ENCODE peak calls at places on chromosomes 16 and 17, in ten cellular contexts. One of them, this sample, is unnamed.

GRCh38 chr17:79574108-79574507 is 36.7 kb downstream of the RBFOX3 start:
- DNase-seq in NCI-H2171: no peak
- DNase-seq in neural progenitor cell: no peak
- DNase-seq in AG08395: no peak
- DNase-seq in activated T-cell treated with anti-CD3 and anti-CD28 coated beads, Interleukin-2, amount 50 U/mL, for 72 hours: no peak
- DNase-seq in activated CD4-positive, alpha-beta T cell treated with anti-CD3 and anti-CD28 coated beads for 4 hours: no peak
- DNase-seq in GM04503: no peak
- DNase-seq in activated naive CD8-positive, alpha-beta T cell treated with anti-CD3 and anti-CD28 coated beads for 36 hours: no peak
- DNase-seq in left cardiac atrium: no peak
- DNase-seq in NCI-H1436: no peak
- DNase-seq in this sample: no peak

GRCh38 chr17:47733414-47734288 is 615 bp downstream of the TBX21 start:
- DNase-seq in NCI-H2171: peak
- DNase-seq in neural progenitor cell: peak
- DNase-seq in AG08395: no peak
- DNase-seq in activated T-cell treated with anti-CD3 and anti-CD28 coated beads, Interleukin-2, amount 50 U/mL, for 72 hours: no peak
- DNase-seq in activated CD4-positive, alpha-beta T cell treated with anti-CD3 and anti-CD28 coated beads for 4 hours: no peak
- DNase-seq in GM04503: no peak
- DNase-seq in activated naive CD8-positive, alpha-beta T cell treated with anti-CD3 and anti-CD28 coated beads for 36 hours: no peak
- DNase-seq in left cardiac atrium: no peak
- DNase-seq in NCI-H1436: no peak
- DNase-seq in this sample: no peak

GRCh38 chr17:42519546-42520444 is 16.2 kb upstream of the NAGLU start:
- DNase-seq in NCI-H2171: no peak
- DNase-seq in neural progenitor cell: peak
- DNase-seq in AG08395: peak
- DNase-seq in activated T-cell treated with anti-CD3 and anti-CD28 coated beads, Interleukin-2, amount 50 U/mL, for 72 hours: no peak
- DNase-seq in activated CD4-positive, alpha-beta T cell treated with anti-CD3 and anti-CD28 coated beads for 4 hours: no peak
- DNase-seq in GM04503: peak
- DNase-seq in activated naive CD8-positive, alpha-beta T cell treated with anti-CD3 and anti-CD28 coated beads for 36 hours: no peak
- DNase-seq in left cardiac atrium: peak
- DNase-seq in NCI-H1436: no peak
- DNase-seq in this sample: no peak

GRCh38 chr17:76246080-76247066 is 6.1 kb upstream of the RNF157 start:
- DNase-seq in NCI-H2171: no peak
- DNase-seq in neural progenitor cell: no peak
- DNase-seq in AG08395: no peak
- DNase-seq in activated T-cell treated with anti-CD3 and anti-CD28 coated beads, Interleukin-2, amount 50 U/mL, for 72 hours: peak
- DNase-seq in activated CD4-positive, alpha-beta T cell treated with anti-CD3 and anti-CD28 coated beads for 4 hours: peak
- DNase-seq in GM04503: no peak
- DNase-seq in activated naive CD8-positive, alpha-beta T cell treated with anti-CD3 and anti-CD28 coated beads for 36 hours: peak
- DNase-seq in left cardiac atrium: no peak
- DNase-seq in NCI-H1436: no peak
- DNase-seq in this sample: no peak

GRCh38 chr17:29243792-29244191 is 2.9 kb upstream of the CRYBA1 start:
- DNase-seq in NCI-H2171: no peak
- DNase-seq in neural progenitor cell: peak
- DNase-seq in AG08395: no peak
- DNase-seq in activated T-cell treated with anti-CD3 and anti-CD28 coated beads, Interleukin-2, amount 50 U/mL, for 72 hours: no peak
- DNase-seq in activated CD4-positive, alpha-beta T cell treated with anti-CD3 and anti-CD28 coated beads for 4 hours: no peak
- DNase-seq in GM04503: no peak
- DNase-seq in activated naive CD8-positive, alpha-beta T cell treated with anti-CD3 and anti-CD28 coated beads for 36 hours: no peak
- DNase-seq in left cardiac atrium: no peak
- DNase-seq in NCI-H1436: no peak
- DNase-seq in this sample: no peak

GRCh38 chr16:4298761-4299522 is 16.9 kb upstream of the GLIS2 start:
- DNase-seq in NCI-H2171: peak
- DNase-seq in neural progenitor cell: peak
- DNase-seq in AG08395: peak
- DNase-seq in activated T-cell treated with anti-CD3 and anti-CD28 coated beads, Interleukin-2, amount 50 U/mL, for 72 hours: no peak
- DNase-seq in activated CD4-positive, alpha-beta T cell treated with anti-CD3 and anti-CD28 coated beads for 4 hours: no peak
- DNase-seq in GM04503: peak
- DNase-seq in activated naive CD8-positive, alpha-beta T cell treated with anti-CD3 and anti-CD28 coated beads for 36 hours: no peak
- DNase-seq in left cardiac atrium: peak
- DNase-seq in NCI-H1436: no peak
- DNase-seq in this sample: no peak

GRCh38 chr16:2520784-2521577 is 810 bp downstream of the AMDHD2 start:
- DNase-seq in NCI-H2171: no peak
- DNase-seq in neural progenitor cell: peak
- DNase-seq in AG08395: no peak
- DNase-seq in activated T-cell treated with anti-CD3 and anti-CD28 coated beads, Interleukin-2, amount 50 U/mL, for 72 hours: peak
- DNase-seq in activated CD4-positive, alpha-beta T cell treated with anti-CD3 and anti-CD28 coated beads for 4 hours: peak
- DNase-seq in GM04503: no peak
- DNase-seq in activated naive CD8-positive, alpha-beta T cell treated with anti-CD3 and anti-CD28 coated beads for 36 hours: peak
- DNase-seq in left cardiac atrium: peak
- DNase-seq in NCI-H1436: no peak
- DNase-seq in this sample: no peak

GRCh38 chr17:73650147-73650546 is 5.9 kb upstream of the SDK2 start:
- DNase-seq in NCI-H2171: no peak
- DNase-seq in neural progenitor cell: peak
- DNase-seq in AG08395: no peak
- DNase-seq in activated T-cell treated with anti-CD3 and anti-CD28 coated beads, Interleukin-2, amount 50 U/mL, for 72 hours: no peak
- DNase-seq in activated CD4-positive, alpha-beta T cell treated with anti-CD3 and anti-CD28 coated beads for 4 hours: no peak
- DNase-seq in GM04503: no peak
- DNase-seq in activated naive CD8-positive, alpha-beta T cell treated with anti-CD3 and anti-CD28 coated beads for 36 hours: no peak
- DNase-seq in left cardiac atrium: no peak
- DNase-seq in NCI-H1436: peak
- DNase-seq in this sample: no peak

GRCh38 chr16:52929478-52929877 is 123.2 kb downstream of the CHD9NB start:
- DNase-seq in NCI-H2171: no peak
- DNase-seq in neural progenitor cell: no peak
- DNase-seq in AG08395: no peak
- DNase-seq in activated T-cell treated with anti-CD3 and anti-CD28 coated beads, Interleukin-2, amount 50 U/mL, for 72 hours: no peak
- DNase-seq in activated CD4-positive, alpha-beta T cell treated with anti-CD3 and anti-CD28 coated beads for 4 hours: no peak
- DNase-seq in GM04503: no peak
- DNase-seq in activated naive CD8-positive, alpha-beta T cell treated with anti-CD3 and anti-CD28 coated beads for 36 hours: no peak
- DNase-seq in left cardiac atrium: no peak
- DNase-seq in NCI-H1436: peak
- DNase-seq in this sample: no peak

GRCh38 chr17:27485125-27485524 is 28.9 kb downstream of the KSR1 start:
- DNase-seq in NCI-H2171: no peak
- DNase-seq in neural progenitor cell: no peak
- DNase-seq in AG08395: no peak
- DNase-seq in activated T-cell treated with anti-CD3 and anti-CD28 coated beads, Interleukin-2, amount 50 U/mL, for 72 hours: no peak
- DNase-seq in activated CD4-positive, alpha-beta T cell treated with anti-CD3 and anti-CD28 coated beads for 4 hours: no peak
- DNase-seq in GM04503: no peak
- DNase-seq in activated naive CD8-positive, alpha-beta T cell treated with anti-CD3 and anti-CD28 coated beads for 36 hours: no peak
- DNase-seq in left cardiac atrium: no peak
- DNase-seq in NCI-H1436: no peak
- DNase-seq in this sample: no peak

GRCh38 chr17:81331527-81332043 is 36.5 kb upstream of the SLC38A10 start:
- DNase-seq in NCI-H2171: no peak
- DNase-seq in neural progenitor cell: peak
- DNase-seq in AG08395: no peak
- DNase-seq in activated T-cell treated with anti-CD3 and anti-CD28 coated beads, Interleukin-2, amount 50 U/mL, for 72 hours: no peak
- DNase-seq in activated CD4-positive, alpha-beta T cell treated with anti-CD3 and anti-CD28 coated beads for 4 hours: no peak
- DNase-seq in GM04503: no peak
- DNase-seq in activated naive CD8-positive, alpha-beta T cell treated with anti-CD3 and anti-CD28 coated beads for 36 hours: no peak
- DNase-seq in left cardiac atrium: no peak
- DNase-seq in NCI-H1436: no peak
- DNase-seq in this sample: no peak

GRCh38 chr16:88424536-88425230 is 28.4 kb upstream of the ZFPM1 start:
- DNase-seq in NCI-H2171: no peak
- DNase-seq in neural progenitor cell: no peak
- DNase-seq in AG08395: no peak
- DNase-seq in activated T-cell treated with anti-CD3 and anti-CD28 coated beads, Interleukin-2, amount 50 U/mL, for 72 hours: no peak
- DNase-seq in activated CD4-positive, alpha-beta T cell treated with anti-CD3 and anti-CD28 coated beads for 4 hours: no peak
- DNase-seq in GM04503: no peak
- DNase-seq in activated naive CD8-positive, alpha-beta T cell treated with anti-CD3 and anti-CD28 coated beads for 36 hours: no peak
- DNase-seq in left cardiac atrium: no peak
- DNase-seq in NCI-H1436: no peak
- DNase-seq in this sample: no peak

GRCh38 chr16:22318690-22319358 is 21.6 kb downstream of the POLR3E start:
- DNase-seq in NCI-H2171: no peak
- DNase-seq in neural progenitor cell: peak
- DNase-seq in AG08395: peak
- DNase-seq in activated T-cell treated with anti-CD3 and anti-CD28 coated beads, Interleukin-2, amount 50 U/mL, for 72 hours: peak
- DNase-seq in activated CD4-positive, alpha-beta T cell treated with anti-CD3 and anti-CD28 coated beads for 4 hours: peak
- DNase-seq in GM04503: no peak
- DNase-seq in activated naive CD8-positive, alpha-beta T cell treated with anti-CD3 and anti-CD28 coated beads for 36 hours: peak
- DNase-seq in left cardiac atrium: no peak
- DNase-seq in NCI-H1436: no peak
- DNase-seq in this sample: no peak

GRCh38 chr17:32627233-32628008 is 140.6 kb downstream of the CDK5R1 start:
- DNase-seq in NCI-H2171: peak
- DNase-seq in neural progenitor cell: peak
- DNase-seq in AG08395: peak
- DNase-seq in activated T-cell treated with anti-CD3 and anti-CD28 coated beads, Interleukin-2, amount 50 U/mL, for 72 hours: no peak
- DNase-seq in activated CD4-positive, alpha-beta T cell treated with anti-CD3 and anti-CD28 coated beads for 4 hours: no peak
- DNase-seq in GM04503: no peak
- DNase-seq in activated naive CD8-positive, alpha-beta T cell treated with anti-CD3 and anti-CD28 coated beads for 36 hours: no peak
- DNase-seq in left cardiac atrium: no peak
- DNase-seq in NCI-H1436: peak
- DNase-seq in this sample: peak

GRCh38 chr17:57440522-57441269 is 184.4 kb downstream of the MSI2 start:
- DNase-seq in NCI-H2171: peak
- DNase-seq in neural progenitor cell: peak
- DNase-seq in AG08395: peak
- DNase-seq in activated T-cell treated with anti-CD3 and anti-CD28 coated beads, Interleukin-2, amount 50 U/mL, for 72 hours: peak
- DNase-seq in activated CD4-positive, alpha-beta T cell treated with anti-CD3 and anti-CD28 coated beads for 4 hours: peak
- DNase-seq in GM04503: no peak
- DNase-seq in activated naive CD8-positive, alpha-beta T cell treated with anti-CD3 and anti-CD28 coated beads for 36 hours: peak
- DNase-seq in left cardiac atrium: peak
- DNase-seq in NCI-H1436: peak
- DNase-seq in this sample: peak

GRCh38 chr17:30808785-30809286 is 15.7 kb downstream of the CRLF3 start:
- DNase-seq in NCI-H2171: no peak
- DNase-seq in neural progenitor cell: no peak
- DNase-seq in AG08395: no peak
- DNase-seq in activated T-cell treated with anti-CD3 and anti-CD28 coated beads, Interleukin-2, amount 50 U/mL, for 72 hours: peak
- DNase-seq in activated CD4-positive, alpha-beta T cell treated with anti-CD3 and anti-CD28 coated beads for 4 hours: peak
- DNase-seq in GM04503: no peak
- DNase-seq in activated naive CD8-positive, alpha-beta T cell treated with anti-CD3 and anti-CD28 coated beads for 36 hours: no peak
- DNase-seq in left cardiac atrium: no peak
- DNase-seq in NCI-H1436: no peak
- DNase-seq in this sample: no peak

GRCh38 chr16:66549284-66550131 is at the start of gene TK2:
- DNase-seq in NCI-H2171: peak
- DNase-seq in neural progenitor cell: peak
- DNase-seq in AG08395: peak
- DNase-seq in activated T-cell treated with anti-CD3 and anti-CD28 coated beads, Interleukin-2, amount 50 U/mL, for 72 hours: peak
- DNase-seq in activated CD4-positive, alpha-beta T cell treated with anti-CD3 and anti-CD28 coated beads for 4 hours: peak
- DNase-seq in GM04503: no peak
- DNase-seq in activated naive CD8-positive, alpha-beta T cell treated with anti-CD3 and anti-CD28 coated beads for 36 hours: peak
- DNase-seq in left cardiac atrium: peak
- DNase-seq in NCI-H1436: peak
- DNase-seq in this sample: no peak

GRCh38 chr17:81910840-81911276 is 341 bp downstream of the PCYT2 start:
- DNase-seq in NCI-H2171: no peak
- DNase-seq in neural progenitor cell: peak
- DNase-seq in AG08395: no peak
- DNase-seq in activated T-cell treated with anti-CD3 and anti-CD28 coated beads, Interleukin-2, amount 50 U/mL, for 72 hours: no peak
- DNase-seq in activated CD4-positive, alpha-beta T cell treated with anti-CD3 and anti-CD28 coated beads for 4 hours: peak
- DNase-seq in GM04503: no peak
- DNase-seq in activated naive CD8-positive, alpha-beta T cell treated with anti-CD3 and anti-CD28 coated beads for 36 hours: no peak
- DNase-seq in left cardiac atrium: no peak
- DNase-seq in NCI-H1436: no peak
- DNase-seq in this sample: no peak

GRCh38 chr16:69017036-69017783 is 88.2 kb upstream of the HAS3 start:
- DNase-seq in NCI-H2171: no peak
- DNase-seq in neural progenitor cell: no peak
- DNase-seq in AG08395: peak
- DNase-seq in activated T-cell treated with anti-CD3 and anti-CD28 coated beads, Interleukin-2, amount 50 U/mL, for 72 hours: no peak
- DNase-seq in activated CD4-positive, alpha-beta T cell treated with anti-CD3 and anti-CD28 coated beads for 4 hours: no peak
- DNase-seq in GM04503: no peak
- DNase-seq in activated naive CD8-positive, alpha-beta T cell treated with anti-CD3 and anti-CD28 coated beads for 36 hours: no peak
- DNase-seq in left cardiac atrium: no peak
- DNase-seq in NCI-H1436: no peak
- DNase-seq in this sample: no peak

GRCh38 chr17:78789663-78790181 is 7.6 kb upstream of the CYTH1 start:
- DNase-seq in NCI-H2171: peak
- DNase-seq in neural progenitor cell: no peak
- DNase-seq in AG08395: peak
- DNase-seq in activated T-cell treated with anti-CD3 and anti-CD28 coated beads, Interleukin-2, amount 50 U/mL, for 72 hours: no peak
- DNase-seq in activated CD4-positive, alpha-beta T cell treated with anti-CD3 and anti-CD28 coated beads for 4 hours: no peak
- DNase-seq in GM04503: peak
- DNase-seq in activated naive CD8-positive, alpha-beta T cell treated with anti-CD3 and anti-CD28 coated beads for 36 hours: no peak
- DNase-seq in left cardiac atrium: peak
- DNase-seq in NCI-H1436: peak
- DNase-seq in this sample: no peak

GRCh38 chr17:77344038-77344437 is 203.3 kb downstream of the SEC14L1 start:
- DNase-seq in NCI-H2171: no peak
- DNase-seq in neural progenitor cell: no peak
- DNase-seq in AG08395: no peak
- DNase-seq in activated T-cell treated with anti-CD3 and anti-CD28 coated beads, Interleukin-2, amount 50 U/mL, for 72 hours: no peak
- DNase-seq in activated CD4-positive, alpha-beta T cell treated with anti-CD3 and anti-CD28 coated beads for 4 hours: no peak
- DNase-seq in GM04503: no peak
- DNase-seq in activated naive CD8-positive, alpha-beta T cell treated with anti-CD3 and anti-CD28 coated beads for 36 hours: no peak
- DNase-seq in left cardiac atrium: no peak
- DNase-seq in NCI-H1436: no peak
- DNase-seq in this sample: no peak

GRCh38 chr16:54069601-54070239 is 216.9 kb downstream of the IRX3 start:
- DNase-seq in NCI-H2171: no peak
- DNase-seq in neural progenitor cell: no peak
- DNase-seq in AG08395: no peak
- DNase-seq in activated T-cell treated with anti-CD3 and anti-CD28 coated beads, Interleukin-2, amount 50 U/mL, for 72 hours: no peak
- DNase-seq in activated CD4-positive, alpha-beta T cell treated with anti-CD3 and anti-CD28 coated beads for 4 hours: no peak
- DNase-seq in GM04503: no peak
- DNase-seq in activated naive CD8-positive, alpha-beta T cell treated with anti-CD3 and anti-CD28 coated beads for 36 hours: no peak
- DNase-seq in left cardiac atrium: no peak
- DNase-seq in NCI-H1436: no peak
- DNase-seq in this sample: no peak

GRCh38 chr16:29824589-29825144 is 4.4 kb downstream of the MVP start:
- DNase-seq in NCI-H2171: no peak
- DNase-seq in neural progenitor cell: no peak
- DNase-seq in AG08395: peak
- DNase-seq in activated T-cell treated with anti-CD3 and anti-CD28 coated beads, Interleukin-2, amount 50 U/mL, for 72 hours: no peak
- DNase-seq in activated CD4-positive, alpha-beta T cell treated with anti-CD3 and anti-CD28 coated beads for 4 hours: no peak
- DNase-seq in GM04503: no peak
- DNase-seq in activated naive CD8-positive, alpha-beta T cell treated with anti-CD3 and anti-CD28 coated beads for 36 hours: no peak
- DNase-seq in left cardiac atrium: no peak
- DNase-seq in NCI-H1436: no peak
- DNase-seq in this sample: no peak

GRCh38 chr17:3851461-3852100 is 5.5 kb upstream of the NCBP3 start:
- DNase-seq in NCI-H2171: no peak
- DNase-seq in neural progenitor cell: no peak
- DNase-seq in AG08395: no peak
- DNase-seq in activated T-cell treated with anti-CD3 and anti-CD28 coated beads, Interleukin-2, amount 50 U/mL, for 72 hours: no peak
- DNase-seq in activated CD4-positive, alpha-beta T cell treated with anti-CD3 and anti-CD28 coated beads for 4 hours: no peak
- DNase-seq in GM04503: no peak
- DNase-seq in activated naive CD8-positive, alpha-beta T cell treated with anti-CD3 and anti-CD28 coated beads for 36 hours: no peak
- DNase-seq in left cardiac atrium: no peak
- DNase-seq in NCI-H1436: no peak
- DNase-seq in this sample: no peak

GRCh38 chr16:83953796-83954576 is 946 bp downstream of the OSGIN1 start:
- DNase-seq in NCI-H2171: no peak
- DNase-seq in neural progenitor cell: peak
- DNase-seq in AG08395: no peak
- DNase-seq in activated T-cell treated with anti-CD3 and anti-CD28 coated beads, Interleukin-2, amount 50 U/mL, for 72 hours: peak
- DNase-seq in activated CD4-positive, alpha-beta T cell treated with anti-CD3 and anti-CD28 coated beads for 4 hours: no peak
- DNase-seq in GM04503: no peak
- DNase-seq in activated naive CD8-positive, alpha-beta T cell treated with anti-CD3 and anti-CD28 coated beads for 36 hours: peak
- DNase-seq in left cardiac atrium: no peak
- DNase-seq in NCI-H1436: peak
- DNase-seq in this sample: no peak

GRCh38 chr16:12458591-12459400 is 344.9 kb downstream of the CPPED1 start:
- DNase-seq in NCI-H2171: no peak
- DNase-seq in neural progenitor cell: no peak
- DNase-seq in AG08395: no peak
- DNase-seq in activated T-cell treated with anti-CD3 and anti-CD28 coated beads, Interleukin-2, amount 50 U/mL, for 72 hours: peak
- DNase-seq in activated CD4-positive, alpha-beta T cell treated with anti-CD3 and anti-CD28 coated beads for 4 hours: peak
- DNase-seq in GM04503: no peak
- DNase-seq in activated naive CD8-positive, alpha-beta T cell treated with anti-CD3 and anti-CD28 coated beads for 36 hours: peak
- DNase-seq in left cardiac atrium: peak
- DNase-seq in NCI-H1436: no peak
- DNase-seq in this sample: no peak